ENCODE peak calls at places on chromosome 14, in nine cellular contexts. One of them, this sample, is unnamed. For H3K4me1 and H3K36me3, the result is how much of the 10 kb centered on the place peaks cover.

GRCh38 chr14:94174622-94175402 is 690 bp downstream of the PPP4R4 start:
- DNase-seq in naive thymus-derived CD4-positive, alpha-beta T cell: no peak
- DNase-seq in GM12878: no peak
- DNase-seq in right lobe of liver: peak
- DNase-seq in lower lobe of right lung: peak
- DNase-seq in adrenal gland: no peak
- DNase-seq in PC-9: no peak
- DNase-seq in CD8-positive, alpha-beta T cell: peak
- DNase-seq in cardiac muscle cell: no peak
- DNase-seq in this sample: no peak

GRCh38 chr14:49933704-49934103 is 40.8 kb downstream of the ARF6 start:
- DNase-seq in cardiac muscle cell: no peak
- DNase-seq in lower lobe of right lung: no peak
- DNase-seq in CD8-positive, alpha-beta T cell: no peak
- DNase-seq in PC-9: no peak
- DNase-seq in naive thymus-derived CD4-positive, alpha-beta T cell: no peak
- DNase-seq in GM12878: no peak
- DNase-seq in adrenal gland: no peak
- DNase-seq in right lobe of liver: no peak
- DNase-seq in this sample: no peak

GRCh38 chr14:59619071-59619470 is 42.5 kb upstream of the CCDC175 start:
- DNase-seq in PC-9: no peak
- DNase-seq in right lobe of liver: no peak
- DNase-seq in CD8-positive, alpha-beta T cell: no peak
- DNase-seq in GM12878: no peak
- DNase-seq in lower lobe of right lung: no peak
- DNase-seq in naive thymus-derived CD4-positive, alpha-beta T cell: no peak
- DNase-seq in adrenal gland: no peak
- DNase-seq in cardiac muscle cell: no peak
- DNase-seq in this sample: no peak

GRCh38 chr14:93936245-93936644 is 9.1 kb downstream of the FAM181A start:
- DNase-seq in cardiac muscle cell: peak
- DNase-seq in naive thymus-derived CD4-positive, alpha-beta T cell: peak
- DNase-seq in right lobe of liver: no peak
- DNase-seq in GM12878: no peak
- DNase-seq in PC-9: peak
- DNase-seq in lower lobe of right lung: no peak
- DNase-seq in adrenal gland: no peak
- DNase-seq in CD8-positive, alpha-beta T cell: no peak
- DNase-seq in this sample: no peak

GRCh38 chr14:99592933-99593753 is 10.9 kb downstream of the CCDC85C start:
- DNase-seq in right lobe of liver: no peak
- DNase-seq in PC-9: no peak
- DNase-seq in lower lobe of right lung: no peak
- DNase-seq in GM12878: no peak
- DNase-seq in cardiac muscle cell: no peak
- DNase-seq in adrenal gland: no peak
- DNase-seq in naive thymus-derived CD4-positive, alpha-beta T cell: no peak
- DNase-seq in CD8-positive, alpha-beta T cell: no peak
- DNase-seq in this sample: no peak

GRCh38 chr14:50600849-50601248 is 40.9 kb downstream of the ATL1 start:
- DNase-seq in GM12878: no peak
- DNase-seq in CD8-positive, alpha-beta T cell: no peak
- DNase-seq in PC-9: no peak
- DNase-seq in lower lobe of right lung: no peak
- DNase-seq in adrenal gland: no peak
- DNase-seq in right lobe of liver: peak
- DNase-seq in naive thymus-derived CD4-positive, alpha-beta T cell: no peak
- DNase-seq in cardiac muscle cell: peak
- DNase-seq in this sample: no peak

GRCh38 chr14:38743941-38744611 is 359.0 kb downstream of the SEC23A start:
- DNase-seq in CD8-positive, alpha-beta T cell: no peak
- DNase-seq in right lobe of liver: no peak
- DNase-seq in lower lobe of right lung: no peak
- DNase-seq in adrenal gland: no peak
- DNase-seq in cardiac muscle cell: no peak
- DNase-seq in PC-9: no peak
- DNase-seq in GM12878: no peak
- DNase-seq in naive thymus-derived CD4-positive, alpha-beta T cell: no peak
- DNase-seq in this sample: no peak

GRCh38 chr14:58298477-58298879 is at the start of gene ARID4A:
- DNase-seq in PC-9: no peak
- DNase-seq in naive thymus-derived CD4-positive, alpha-beta T cell: no peak
- DNase-seq in adrenal gland: no peak
- DNase-seq in right lobe of liver: peak
- DNase-seq in cardiac muscle cell: no peak
- DNase-seq in lower lobe of right lung: peak
- DNase-seq in GM12878: no peak
- DNase-seq in CD8-positive, alpha-beta T cell: peak
- DNase-seq in this sample: no peak

GRCh38 chr14:94291159-94291905 is 1.7 kb downstream of the SERPINA10 start:
- DNase-seq in PC-9: no peak
- DNase-seq in adrenal gland: no peak
- DNase-seq in lower lobe of right lung: no peak
- DNase-seq in cardiac muscle cell: no peak
- DNase-seq in CD8-positive, alpha-beta T cell: no peak
- DNase-seq in right lobe of liver: no peak
- DNase-seq in naive thymus-derived CD4-positive, alpha-beta T cell: no peak
- DNase-seq in GM12878: no peak
- DNase-seq in this sample: no peak

GRCh38 chr14:105700622-105701288 is 174.4 kb downstream of the TMEM121 start:
- DNase-seq in lower lobe of right lung: no peak
- DNase-seq in cardiac muscle cell: no peak
- DNase-seq in adrenal gland: no peak
- DNase-seq in right lobe of liver: no peak
- DNase-seq in CD8-positive, alpha-beta T cell: no peak
- DNase-seq in naive thymus-derived CD4-positive, alpha-beta T cell: no peak
- DNase-seq in GM12878: peak
- DNase-seq in PC-9: no peak
- DNase-seq in this sample: no peak

GRCh38 chr14:99549684-99550083 is 54.3 kb downstream of the CCDC85C start:
- DNase-seq in adrenal gland: no peak
- DNase-seq in PC-9: no peak
- DNase-seq in GM12878: no peak
- DNase-seq in CD8-positive, alpha-beta T cell: no peak
- DNase-seq in right lobe of liver: no peak
- DNase-seq in lower lobe of right lung: no peak
- DNase-seq in cardiac muscle cell: no peak
- DNase-seq in naive thymus-derived CD4-positive, alpha-beta T cell: no peak
- DNase-seq in this sample: no peak

GRCh38 chr14:54818201-54819133 is 84.2 kb downstream of the GCH1 start:
- DNase-seq in cardiac muscle cell: no peak
- DNase-seq in naive thymus-derived CD4-positive, alpha-beta T cell: no peak
- DNase-seq in CD8-positive, alpha-beta T cell: no peak
- DNase-seq in right lobe of liver: no peak
- DNase-seq in lower lobe of right lung: no peak
- DNase-seq in GM12878: no peak
- DNase-seq in adrenal gland: peak
- DNase-seq in PC-9: peak
- DNase-seq in this sample: no peak

GRCh38 chr14:75459791-75460190 is 32.0 kb downstream of the JDP2 start:
- DNase-seq in adrenal gland: no peak
- DNase-seq in CD8-positive, alpha-beta T cell: no peak
- DNase-seq in GM12878: no peak
- DNase-seq in cardiac muscle cell: no peak
- DNase-seq in PC-9: no peak
- DNase-seq in lower lobe of right lung: no peak
- DNase-seq in right lobe of liver: no peak
- DNase-seq in naive thymus-derived CD4-positive, alpha-beta T cell: no peak
- DNase-seq in this sample: no peak
- H3K4me1 ChIP-seq in adrenal gland: under half
- H3K4me1 ChIP-seq in CD8-positive, alpha-beta T cell: under half
- H3K4me1 ChIP-seq in GM12878: under half
- H3K4me1 ChIP-seq in cardiac muscle cell: under half
- H3K4me1 ChIP-seq in PC-9: half or more
- H3K4me1 ChIP-seq in lower lobe of right lung: under half
- H3K4me1 ChIP-seq in right lobe of liver: under half
- H3K4me1 ChIP-seq in naive thymus-derived CD4-positive, alpha-beta T cell: under half
- H3K4me1 ChIP-seq in this sample: under half

GRCh38 chr14:61322799-61323290 is 1.5 kb downstream of the PRKCH start:
- DNase-seq in cardiac muscle cell: peak
- DNase-seq in PC-9: peak
- DNase-seq in adrenal gland: no peak
- DNase-seq in lower lobe of right lung: peak
- DNase-seq in naive thymus-derived CD4-positive, alpha-beta T cell: peak
- DNase-seq in CD8-positive, alpha-beta T cell: peak
- DNase-seq in right lobe of liver: no peak
- DNase-seq in GM12878: no peak
- DNase-seq in this sample: no peak

GRCh38 chr14:61322011-61322798 is 826 bp downstream of the PRKCH start:
- DNase-seq in adrenal gland: no peak
- DNase-seq in lower lobe of right lung: peak
- DNase-seq in right lobe of liver: peak
- DNase-seq in CD8-positive, alpha-beta T cell: peak
- DNase-seq in GM12878: no peak
- DNase-seq in PC-9: peak
- DNase-seq in naive thymus-derived CD4-positive, alpha-beta T cell: no peak
- DNase-seq in cardiac muscle cell: peak
- DNase-seq in this sample: no peak

GRCh38 chr14:61320806-61321384 is 484 bp upstream of the PRKCH start:
- DNase-seq in GM12878: no peak
- DNase-seq in naive thymus-derived CD4-positive, alpha-beta T cell: no peak
- DNase-seq in lower lobe of right lung: no peak
- DNase-seq in cardiac muscle cell: no peak
- DNase-seq in PC-9: peak
- DNase-seq in CD8-positive, alpha-beta T cell: no peak
- DNase-seq in right lobe of liver: peak
- DNase-seq in adrenal gland: no peak
- DNase-seq in this sample: no peak

GRCh38 chr14:61319706-61320105 is 1.7 kb upstream of the PRKCH start:
- DNase-seq in adrenal gland: no peak
- DNase-seq in GM12878: no peak
- DNase-seq in lower lobe of right lung: no peak
- DNase-seq in naive thymus-derived CD4-positive, alpha-beta T cell: no peak
- DNase-seq in CD8-positive, alpha-beta T cell: no peak
- DNase-seq in cardiac muscle cell: no peak
- DNase-seq in right lobe of liver: no peak
- DNase-seq in PC-9: no peak
- DNase-seq in this sample: no peak

GRCh38 chr14:61321385-61322010 is at the start of gene PRKCH:
- DNase-seq in right lobe of liver: peak
- DNase-seq in CD8-positive, alpha-beta T cell: peak
- DNase-seq in PC-9: peak
- DNase-seq in GM12878: no peak
- DNase-seq in naive thymus-derived CD4-positive, alpha-beta T cell: peak
- DNase-seq in cardiac muscle cell: peak
- DNase-seq in adrenal gland: peak
- DNase-seq in lower lobe of right lung: peak
- DNase-seq in this sample: peak
- H3K27ac ChIP-seq in right lobe of liver: peak
- H3K27ac ChIP-seq in CD8-positive, alpha-beta T cell: peak
- H3K27ac ChIP-seq in PC-9: peak
- H3K27ac ChIP-seq in GM12878: peak
- H3K27ac ChIP-seq in naive thymus-derived CD4-positive, alpha-beta T cell: peak
- H3K27ac ChIP-seq in cardiac muscle cell: no peak
- H3K27ac ChIP-seq in adrenal gland: peak
- H3K27ac ChIP-seq in lower lobe of right lung: peak
- H3K27ac ChIP-seq in this sample: peak

GRCh38 chr14:51715250-51715649 is 63.5 kb downstream of the FRMD6 start:
- DNase-seq in PC-9: no peak
- DNase-seq in adrenal gland: no peak
- DNase-seq in CD8-positive, alpha-beta T cell: no peak
- DNase-seq in right lobe of liver: no peak
- DNase-seq in naive thymus-derived CD4-positive, alpha-beta T cell: no peak
- DNase-seq in lower lobe of right lung: no peak
- DNase-seq in cardiac muscle cell: no peak
- DNase-seq in GM12878: no peak
- DNase-seq in this sample: no peak
- H3K36me3 ChIP-seq in PC-9: under half
- H3K36me3 ChIP-seq in adrenal gland: under half
- H3K36me3 ChIP-seq in CD8-positive, alpha-beta T cell: under half
- H3K36me3 ChIP-seq in right lobe of liver: under half
- H3K36me3 ChIP-seq in naive thymus-derived CD4-positive, alpha-beta T cell: under half
- H3K36me3 ChIP-seq in lower lobe of right lung: under half
- H3K36me3 ChIP-seq in cardiac muscle cell: under half
- H3K36me3 ChIP-seq in GM12878: under half
- H3K36me3 ChIP-seq in this sample: under half

GRCh38 chr14:103541944-103542544 is 13.0 kb downstream of the TRMT61A start:
- DNase-seq in GM12878: no peak
- DNase-seq in PC-9: no peak
- DNase-seq in naive thymus-derived CD4-positive, alpha-beta T cell: no peak
- DNase-seq in lower lobe of right lung: peak
- DNase-seq in right lobe of liver: peak
- DNase-seq in cardiac muscle cell: no peak
- DNase-seq in CD8-positive, alpha-beta T cell: no peak
- DNase-seq in adrenal gland: no peak
- DNase-seq in this sample: no peak
- H3K4me1 ChIP-seq in GM12878: under half
- H3K4me1 ChIP-seq in PC-9: half or more
- H3K4me1 ChIP-seq in naive thymus-derived CD4-positive, alpha-beta T cell: under half
- H3K4me1 ChIP-seq in lower lobe of right lung: half or more
- H3K4me1 ChIP-seq in right lobe of liver: under half
- H3K4me1 ChIP-seq in cardiac muscle cell: under half
- H3K4me1 ChIP-seq in CD8-positive, alpha-beta T cell: under half
- H3K4me1 ChIP-seq in adrenal gland: under half
- H3K4me1 ChIP-seq in this sample: under half

DNA sequence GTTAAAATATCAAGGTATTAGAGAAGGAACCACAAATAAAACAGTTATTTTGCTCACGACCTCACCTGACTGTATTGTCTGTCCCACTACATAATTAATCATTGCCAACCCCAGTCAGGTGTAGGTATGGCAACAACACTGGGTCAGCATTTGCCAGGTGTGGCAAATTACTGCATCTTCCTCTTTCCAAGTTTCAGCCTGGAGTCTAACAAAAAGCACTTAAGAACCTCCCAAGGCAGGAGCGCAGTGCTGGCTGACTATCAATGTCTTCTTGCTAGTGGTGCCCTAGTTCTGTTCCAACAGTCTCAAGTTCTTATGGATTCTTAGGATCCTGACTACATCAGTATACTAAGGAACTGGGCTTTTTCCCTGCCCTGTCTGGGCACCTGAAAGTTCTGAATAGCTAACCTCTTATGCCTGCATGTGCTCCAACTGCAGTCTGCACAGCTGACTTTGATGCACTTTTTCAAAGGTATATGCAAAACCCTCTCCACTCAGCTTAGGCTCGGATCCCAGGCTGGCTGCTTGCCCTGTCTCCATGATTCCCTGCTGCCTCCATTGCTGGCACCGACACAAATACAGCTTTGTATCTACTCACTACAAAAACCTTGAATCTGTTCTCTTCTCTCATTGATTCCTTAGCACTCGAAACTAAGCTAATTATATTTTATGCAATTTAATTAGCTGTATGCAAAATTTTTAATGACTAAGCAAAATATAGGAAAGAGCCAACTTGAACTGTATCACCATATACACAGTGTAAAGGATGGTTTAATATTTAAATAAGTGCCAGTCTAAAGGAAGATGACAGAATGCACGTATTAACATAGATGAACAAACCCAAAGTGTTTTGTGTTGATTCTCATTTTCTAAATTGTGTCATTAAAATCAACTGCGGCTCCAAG is 113.2 kb downstream of the PRKD1 start:
- DNase-seq in naive thymus-derived CD4-positive, alpha-beta T cell: no peak
- DNase-seq in CD8-positive, alpha-beta T cell: no peak
- DNase-seq in lower lobe of right lung: no peak
- DNase-seq in adrenal gland: peak
- DNase-seq in GM12878: no peak
- DNase-seq in right lobe of liver: no peak
- DNase-seq in PC-9: no peak
- DNase-seq in cardiac muscle cell: no peak
- DNase-seq in this sample: no peak
- H3K27ac ChIP-seq in naive thymus-derived CD4-positive, alpha-beta T cell: no peak
- H3K27ac ChIP-seq in CD8-positive, alpha-beta T cell: no peak
- H3K27ac ChIP-seq in lower lobe of right lung: no peak
- H3K27ac ChIP-seq in adrenal gland: no peak
- H3K27ac ChIP-seq in GM12878: no peak
- H3K27ac ChIP-seq in right lobe of liver: no peak
- H3K27ac ChIP-seq in PC-9: no peak
- H3K27ac ChIP-seq in cardiac muscle cell: no peak
- H3K27ac ChIP-seq in this sample: no peak